ENCODE peak calls at places on chromosomes 1 and 21, in nine cellular contexts. One of them, this sample, is unnamed.

GRCh38 chr1:172727956-172728603 is 69.2 kb downstream of the FASLG start:
- DNase-seq in progenitor cell of endocrine pancreas: no peak
- DNase-seq in substantia nigra: no peak
- DNase-seq in NCI-H1105: no peak
- DNase-seq in posterior cingulate gyrus: no peak
- DNase-seq in neuronal stem cell: no peak
- DNase-seq in IMR-90: peak
- DNase-seq in fibroblast of the aortic adventitia: no peak
- DNase-seq in fibroblast of pulmonary artery: peak
- DNase-seq in this sample: no peak

GRCh38 chr1:101259744-101260148 is 22.9 kb downstream of the S1PR1 start:
- DNase-seq in fibroblast of pulmonary artery: peak
- DNase-seq in IMR-90: peak
- DNase-seq in fibroblast of the aortic adventitia: peak
- DNase-seq in posterior cingulate gyrus: no peak
- DNase-seq in neuronal stem cell: no peak
- DNase-seq in NCI-H1105: no peak
- DNase-seq in substantia nigra: no peak
- DNase-seq in progenitor cell of endocrine pancreas: no peak
- DNase-seq in this sample: no peak

GRCh38 chr21:40385883-40386282 is 461.1 kb downstream of the DSCAM start:
- DNase-seq in fibroblast of the aortic adventitia: no peak
- DNase-seq in IMR-90: no peak
- DNase-seq in progenitor cell of endocrine pancreas: no peak
- DNase-seq in posterior cingulate gyrus: no peak
- DNase-seq in NCI-H1105: no peak
- DNase-seq in fibroblast of pulmonary artery: no peak
- DNase-seq in substantia nigra: no peak
- DNase-seq in neuronal stem cell: no peak
- DNase-seq in this sample: no peak

GRCh38 chr21:37098756-37099155 is 25.7 kb downstream of the TTC3 start:
- DNase-seq in fibroblast of the aortic adventitia: no peak
- DNase-seq in NCI-H1105: no peak
- DNase-seq in progenitor cell of endocrine pancreas: no peak
- DNase-seq in fibroblast of pulmonary artery: no peak
- DNase-seq in substantia nigra: no peak
- DNase-seq in neuronal stem cell: no peak
- DNase-seq in IMR-90: no peak
- DNase-seq in posterior cingulate gyrus: no peak
- DNase-seq in this sample: no peak

GRCh38 chr1:176954242-176954641 is 210.3 kb downstream of the ASTN1 start:
- DNase-seq in neuronal stem cell: no peak
- DNase-seq in substantia nigra: no peak
- DNase-seq in NCI-H1105: no peak
- DNase-seq in posterior cingulate gyrus: no peak
- DNase-seq in fibroblast of pulmonary artery: peak
- DNase-seq in fibroblast of the aortic adventitia: peak
- DNase-seq in progenitor cell of endocrine pancreas: no peak
- DNase-seq in IMR-90: no peak
- DNase-seq in this sample: no peak

GRCh38 chr21:35019631-35020032 is 29.5 kb downstream of the RUNX1 start:
- DNase-seq in neuronal stem cell: no peak
- DNase-seq in progenitor cell of endocrine pancreas: peak
- DNase-seq in IMR-90: no peak
- DNase-seq in substantia nigra: no peak
- DNase-seq in NCI-H1105: no peak
- DNase-seq in fibroblast of the aortic adventitia: no peak
- DNase-seq in posterior cingulate gyrus: no peak
- DNase-seq in fibroblast of pulmonary artery: no peak
- DNase-seq in this sample: no peak

GRCh38 chr1:20322825-20323612 is 32.3 kb downstream of the VWA5B1 start:
- DNase-seq in NCI-H1105: no peak
- DNase-seq in IMR-90: peak
- DNase-seq in neuronal stem cell: no peak
- DNase-seq in fibroblast of the aortic adventitia: no peak
- DNase-seq in fibroblast of pulmonary artery: peak
- DNase-seq in posterior cingulate gyrus: no peak
- DNase-seq in substantia nigra: no peak
- DNase-seq in progenitor cell of endocrine pancreas: no peak
- DNase-seq in this sample: no peak

GRCh38 chr1:240254778-240255291 is 163.2 kb downstream of the FMN2 start:
- DNase-seq in IMR-90: no peak
- DNase-seq in NCI-H1105: no peak
- DNase-seq in fibroblast of pulmonary artery: no peak
- DNase-seq in substantia nigra: no peak
- DNase-seq in posterior cingulate gyrus: no peak
- DNase-seq in neuronal stem cell: no peak
- DNase-seq in fibroblast of the aortic adventitia: no peak
- DNase-seq in progenitor cell of endocrine pancreas: no peak
- DNase-seq in this sample: no peak

GRCh38 chr1:205416326-205416725 is 5.5 kb downstream of the LEMD1 start:
- DNase-seq in neuronal stem cell: no peak
- DNase-seq in fibroblast of pulmonary artery: no peak
- DNase-seq in posterior cingulate gyrus: no peak
- DNase-seq in progenitor cell of endocrine pancreas: no peak
- DNase-seq in substantia nigra: no peak
- DNase-seq in fibroblast of the aortic adventitia: no peak
- DNase-seq in NCI-H1105: no peak
- DNase-seq in IMR-90: no peak
- DNase-seq in this sample: no peak

GRCh38 chr1:109539676-109540075 is at the start of gene GPR61:
- DNase-seq in fibroblast of pulmonary artery: no peak
- DNase-seq in NCI-H1105: no peak
- DNase-seq in fibroblast of the aortic adventitia: no peak
- DNase-seq in posterior cingulate gyrus: peak
- DNase-seq in neuronal stem cell: no peak
- DNase-seq in IMR-90: no peak
- DNase-seq in substantia nigra: no peak
- DNase-seq in progenitor cell of endocrine pancreas: no peak
- DNase-seq in this sample: no peak

GRCh38 chr1:218585565-218586184 is 240.5 kb downstream of the TGFB2 start:
- DNase-seq in fibroblast of pulmonary artery: peak
- DNase-seq in IMR-90: peak
- DNase-seq in neuronal stem cell: peak
- DNase-seq in posterior cingulate gyrus: no peak
- DNase-seq in progenitor cell of endocrine pancreas: no peak
- DNase-seq in fibroblast of the aortic adventitia: peak
- DNase-seq in NCI-H1105: no peak
- DNase-seq in substantia nigra: no peak
- DNase-seq in this sample: peak

GRCh38 chr1:81584398-81584797 is 216.3 kb upstream of the ADGRL2 start:
- DNase-seq in substantia nigra: no peak
- DNase-seq in posterior cingulate gyrus: no peak
- DNase-seq in fibroblast of pulmonary artery: no peak
- DNase-seq in neuronal stem cell: no peak
- DNase-seq in IMR-90: peak
- DNase-seq in progenitor cell of endocrine pancreas: no peak
- DNase-seq in fibroblast of the aortic adventitia: no peak
- DNase-seq in NCI-H1105: no peak
- DNase-seq in this sample: no peak

GRCh38 chr1:232589111-232589808 is 40.7 kb downstream of the SIPA1L2 start:
- DNase-seq in progenitor cell of endocrine pancreas: no peak
- DNase-seq in fibroblast of pulmonary artery: no peak
- DNase-seq in neuronal stem cell: no peak
- DNase-seq in NCI-H1105: no peak
- DNase-seq in IMR-90: no peak
- DNase-seq in substantia nigra: no peak
- DNase-seq in posterior cingulate gyrus: no peak
- DNase-seq in fibroblast of the aortic adventitia: peak
- DNase-seq in this sample: no peak

GRCh38 chr1:226402615-226403521 is 5.0 kb downstream of the PARP1 start:
- DNase-seq in substantia nigra: peak
- DNase-seq in neuronal stem cell: no peak
- DNase-seq in IMR-90: no peak
- DNase-seq in fibroblast of the aortic adventitia: no peak
- DNase-seq in NCI-H1105: no peak
- DNase-seq in fibroblast of pulmonary artery: no peak
- DNase-seq in progenitor cell of endocrine pancreas: no peak
- DNase-seq in posterior cingulate gyrus: peak
- DNase-seq in this sample: no peak

GRCh38 chr1:243963566-243963965 is 87.5 kb upstream of the ZBTB18 start:
- DNase-seq in neuronal stem cell: no peak
- DNase-seq in NCI-H1105: no peak
- DNase-seq in posterior cingulate gyrus: no peak
- DNase-seq in IMR-90: no peak
- DNase-seq in substantia nigra: no peak
- DNase-seq in fibroblast of the aortic adventitia: no peak
- DNase-seq in fibroblast of pulmonary artery: peak
- DNase-seq in progenitor cell of endocrine pancreas: no peak
- DNase-seq in this sample: no peak

GRCh38 chr21:45457832-45458172 is 52.8 kb downstream of the COL18A1 start:
- DNase-seq in NCI-H1105: no peak
- DNase-seq in substantia nigra: no peak
- DNase-seq in fibroblast of the aortic adventitia: no peak
- DNase-seq in progenitor cell of endocrine pancreas: no peak
- DNase-seq in IMR-90: no peak
- DNase-seq in posterior cingulate gyrus: no peak
- DNase-seq in neuronal stem cell: no peak
- DNase-seq in fibroblast of pulmonary artery: no peak
- DNase-seq in this sample: no peak

GRCh38 chr1:166166701-166167394 is at the start of gene FAM78B:
- DNase-seq in fibroblast of the aortic adventitia: peak
- DNase-seq in NCI-H1105: peak
- DNase-seq in posterior cingulate gyrus: peak
- DNase-seq in neuronal stem cell: peak
- DNase-seq in progenitor cell of endocrine pancreas: peak
- DNase-seq in fibroblast of pulmonary artery: peak
- DNase-seq in substantia nigra: peak
- DNase-seq in IMR-90: peak
- DNase-seq in this sample: peak

GRCh38 chr1:62735491-62736171 is 47.4 kb upstream of the DOCK7 start:
- DNase-seq in substantia nigra: no peak
- DNase-seq in fibroblast of pulmonary artery: peak
- DNase-seq in progenitor cell of endocrine pancreas: no peak
- DNase-seq in fibroblast of the aortic adventitia: peak
- DNase-seq in IMR-90: peak
- DNase-seq in NCI-H1105: no peak
- DNase-seq in posterior cingulate gyrus: no peak
- DNase-seq in neuronal stem cell: no peak
- DNase-seq in this sample: no peak

GRCh38 chr1:9069324-9070100 is at the start of gene SLC2A5:
- DNase-seq in fibroblast of the aortic adventitia: peak
- DNase-seq in IMR-90: no peak
- DNase-seq in progenitor cell of endocrine pancreas: no peak
- DNase-seq in fibroblast of pulmonary artery: no peak
- DNase-seq in substantia nigra: no peak
- DNase-seq in neuronal stem cell: no peak
- DNase-seq in posterior cingulate gyrus: no peak
- DNase-seq in NCI-H1105: no peak
- DNase-seq in this sample: no peak